ENCODE peak calls at places on chromosome X, in seven cellular contexts. J, Y, S, Z, I, K and Q are unnamed samples.

GRCh38 chrX:153727108-153727931 is 2.7 kb downstream of the ABCD1 start:
- DNase-seq in Y (no peak), K (peak), I (no peak), S (no peak), J (no peak), Z (peak), Q (no peak)

GRCh38 chrX:121256653-121257052 is 209.2 kb downstream of the GLUD2 start:
- DNase-seq in Y (peak), S (no peak), J (peak), K (no peak), I (no peak), Z (peak), Q (no peak)

GRCh38 chrX:151973851-151974335 is 583 bp downstream of the GABRE start:
- DNase-seq in Z (peak), S (no peak), Y (no peak), K (no peak), I (no peak), J (no peak), Q (no peak)

GRCh38 chrX:133482345-133483041 is 67.2 kb upstream of the GPC4 start:
- DNase-seq in K (peak), Z (peak), J (peak), S (no peak), I (no peak), Y (no peak), Q (peak)

GRCh38 chrX:120452131-120452530 is 17.0 kb downstream of the LAMP2 start:
- DNase-seq in S (no peak), J (no peak), K (peak), I (no peak), Y (peak), Z (peak), Q (no peak)

GRCh38 chrX:154548028-154548316 is 552 bp downstream of the IKBKG start:
- DNase-seq in S (no peak), I (no peak), Z (peak), J (no peak), K (peak), Y (peak), Q (no peak)

GRCh38 chrX:4841216-4841745 is 1127.8 kb upstream of the PRKX start:
- DNase-seq in J (no peak), K (no peak), S (no peak), I (no peak), Z (peak), Y (no peak), Q (no peak)

GRCh38 chrX:9844936-9845573 is 58.8 kb downstream of the SHROOM2 start:
- DNase-seq in I (no peak), J (no peak), Z (no peak), Y (no peak), K (no peak), S (no peak), Q (no peak)

GRCh38 chrX:17591741-17592110 is 145.6 kb upstream of the SCML1 start:
- DNase-seq in K (peak), I (no peak), S (no peak), Z (peak), Y (peak), J (peak), Q (peak)

GRCh38 chrX:57083143-57083542 is 38.2 kb downstream of the SPIN2B start:
- DNase-seq in I (no peak), S (no peak), J (no peak), Y (no peak), K (no peak), Z (no peak), Q (no peak)

GRCh38 chrX:28170713-28171112 is 189.5 kb upstream of the DCAF8L1 start:
- DNase-seq in Y (no peak), I (no peak), Z (no peak), K (no peak), S (no peak), J (no peak), Q (no peak)

GRCh38 chrX:100863326-100863854 is 10.8 kb downstream of the NOX1 start:
- DNase-seq in Z (no peak), S (no peak), Y (peak), J (no peak), I (no peak), K (peak), Q (no peak)

GRCh38 chrX:28639502-28639901 is 52.3 kb downstream of the IL1RAPL1 start:
- DNase-seq in S (no peak), K (no peak), Y (peak), Z (no peak), I (no peak), J (peak), Q (peak)

GRCh38 chrX:23008431-23009099 is 8.8 kb downstream of the DDX53 start:
- DNase-seq in K (peak), I (no peak), Y (peak), Z (peak), J (peak), S (no peak), Q (no peak)

GRCh38 chrX:28590394-28590793 is 3.1 kb downstream of the IL1RAPL1 start:
- DNase-seq in J (peak), Z (peak), I (no peak), Y (peak), S (no peak), K (peak), Q (no peak)

GRCh38 chrX:45859407-45859806 is 658.7 kb upstream of the DIPK2B start:
- DNase-seq in J (no peak), K (no peak), S (no peak), I (no peak), Z (no peak), Y (no peak), Q (no peak)

GRCh38 chrX:31099536-31100090 is 27.8 kb upstream of the FTHL17 start:
- DNase-seq in S (peak), J (no peak), Z (no peak), Y (peak), I (no peak), K (no peak), Q (no peak)

GRCh38 chrX:40153335-40154221 is 55.8 kb upstream of the BCOR start:
- DNase-seq in K (peak), Z (peak), I (no peak), J (no peak), Y (peak), S (peak), Q (no peak)

GRCh38 chrX:83511208-83511607 is 3.1 kb downstream of the POU3F4 start:
- DNase-seq in Y (no peak), I (no peak), Z (no peak), S (no peak), K (no peak), J (peak), Q (no peak)

GRCh38 chrX:1134976-1135375 is 77.5 kb downstream of the CRLF2 start:
- DNase-seq in I (no peak), Z (no peak), S (no peak), J (no peak), K (no peak), Y (no peak), Q (no peak)

GRCh38 chrX:119602701-119603255 is 3.4 kb downstream of the NKRF start:
- DNase-seq in K (no peak), J (no peak), I (no peak), Y (no peak), S (no peak), Z (no peak), Q (no peak)

GRCh38 chrX:115393271-115393670 is 103.8 kb downstream of the LUZP4 start:
- DNase-seq in Y (peak), J (peak), I (no peak), Z (no peak), K (peak), S (no peak), Q (peak)

DNA sequence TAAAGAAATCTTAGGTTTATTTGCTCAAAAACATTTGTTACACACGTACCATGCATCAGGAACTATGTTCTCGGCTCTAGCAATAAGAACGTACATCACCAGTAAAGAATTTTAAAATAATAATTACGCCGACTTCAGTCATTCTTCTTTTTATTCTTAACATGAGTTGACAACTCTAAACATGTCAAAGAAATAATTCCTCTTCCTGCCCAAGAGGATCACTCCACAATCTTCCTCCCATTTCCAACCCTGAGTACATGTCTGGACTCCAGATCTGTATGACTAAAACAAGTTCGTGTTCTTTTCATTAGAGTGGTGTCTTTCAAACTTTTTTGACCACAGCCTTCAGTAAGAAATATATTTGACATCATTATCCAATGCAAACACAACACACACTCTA is 201.6 kb upstream of the GRIA3 start:
- DNase-seq in Z (no peak), S (no peak), J (no peak), K (no peak), I (no peak), Y (no peak), Q (no peak)
- H3K4me3 ChIP-seq in Z (no peak), S (no peak), J (no peak), K (no peak), I (no peak), Y (no peak), Q (no peak)

GRCh38 chrX:105820247-105820646 is 2.1 kb upstream of the NRK start:
- DNase-seq in S (no peak), I (no peak), J (no peak), K (no peak), Z (no peak), Y (no peak), Q (no peak)

GRCh38 chrX:105822138-105823091 is at the start of gene NRK:
- DNase-seq in I (no peak), S (no peak), Y (peak), K (peak), J (peak), Z (peak), Q (no peak)

GRCh38 chrX:105823092-105823454 is 734 bp downstream of the NRK start:
- DNase-seq in Y (no peak), S (no peak), J (no peak), Z (no peak), K (no peak), I (no peak), Q (no peak)

GRCh38 chrX:105816517-105816916 is 5.8 kb upstream of the NRK start:
- DNase-seq in Y (no peak), I (no peak), S (no peak), J (no peak), K (no peak), Z (no peak), Q (no peak)

DNA sequence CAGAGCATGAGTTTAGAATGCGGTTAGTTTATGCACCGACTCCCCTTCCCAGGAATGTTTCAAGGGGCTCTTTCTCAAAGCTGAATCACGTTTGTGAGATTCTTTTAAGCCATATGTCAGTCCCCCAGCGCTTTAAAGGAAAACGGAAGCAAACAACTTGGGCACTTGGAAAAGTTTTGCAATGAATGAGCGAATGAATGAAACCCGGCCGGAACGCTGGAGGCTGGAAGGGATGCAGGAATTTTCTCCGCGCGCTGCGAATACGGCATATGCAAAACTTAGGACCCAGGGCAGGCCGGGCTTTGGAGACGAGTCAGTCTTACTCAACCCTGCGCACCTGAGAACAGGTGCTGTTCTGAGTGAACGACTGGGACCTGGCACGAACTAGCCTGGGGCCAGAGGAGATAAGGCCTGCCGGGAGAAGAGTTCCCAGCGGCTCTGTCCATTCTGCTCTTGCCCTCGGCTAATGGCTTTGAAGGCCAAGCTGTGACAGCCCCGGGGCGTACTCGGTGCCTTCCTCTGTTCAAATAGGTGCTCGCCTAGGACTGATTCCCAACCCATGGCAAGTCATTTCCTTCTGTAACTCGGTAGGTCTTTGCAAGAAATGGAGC is 763 bp upstream of the NRK start:
- DNase-seq in Z (peak), I (no peak), J (peak), K (peak), S (no peak), Y (peak), Q (peak)
- H3K4me3 ChIP-seq in Z (peak), I (no peak), J (peak), K (no peak), S (no peak), Y (peak), Q (peak)

GRCh38 chrX:3711331-3711917 is 2.0 kb downstream of the PRKX start:
- DNase-seq in Z (no peak), J (no peak), Y (no peak), S (no peak), I (no peak), K (no peak), Q (no peak)
- H3K4me3 ChIP-seq in Z (peak), J (peak), Y (peak), S (peak), I (peak), K (peak), Q (peak)

GRCh38 chrX:96807318-96807717 is 76.4 kb upstream of the RPA4 start:
- DNase-seq in I (no peak), J (no peak), K (no peak), Z (no peak), Y (no peak), S (no peak), Q (no peak)
- H3K4me3 ChIP-seq in I (no peak), J (no peak), K (no peak), Z (no peak), Y (no peak), S (no peak), Q (no peak)

GRCh38 chrX:129957241-129958099 is 25.0 kb upstream of the BCORL1 start:
- DNase-seq in Y (peak), S (peak), I (no peak), Z (peak), K (peak), J (peak), Q (no peak)

GRCh38 chrX:129956145-129956544 is 26.3 kb upstream of the BCORL1 start:
- DNase-seq in Y (no peak), Z (no peak), J (no peak), K (no peak), S (no peak), I (no peak), Q (no peak)

GRCh38 chrX:129954804-129955203 is 27.6 kb upstream of the BCORL1 start:
- DNase-seq in I (no peak), Z (no peak), K (no peak), J (no peak), Y (no peak), S (no peak), Q (no peak)

GRCh38 chrX:129955682-129956081 is 26.8 kb upstream of the BCORL1 start:
- DNase-seq in Z (no peak), I (no peak), K (no peak), Y (no peak), J (no peak), S (no peak), Q (no peak)

GRCh38 chrX:129956765-129957164 is 25.7 kb upstream of the BCORL1 start:
- DNase-seq in J (no peak), Y (no peak), I (no peak), Z (no peak), K (no peak), S (no peak), Q (no peak)
- H3K4me3 ChIP-seq in J (peak), Y (no peak), I (no peak), Z (peak), K (no peak), S (no peak), Q (peak)